ENCODE peak calls at places on chromosomes 3 and 15, in ten cellular contexts. One of them, this sample, is unnamed.

GRCh38 chr3:6260551-6261191 is 600.2 kb upstream of the GRM7 start:
- DNase-seq in T-helper 17 cell: no peak
- DNase-seq in central memory CD4-positive, alpha-beta T cell: no peak
- DNase-seq in GM03348: no peak
- DNase-seq in pons: no peak
- DNase-seq in AML-193: no peak
- DNase-seq in HEK293T: no peak
- DNase-seq in fibroblast of lung: no peak
- DNase-seq in endothelial cell: no peak
- DNase-seq in activated CD4-positive, alpha-beta memory T cell treated with anti-CD3 and anti-CD28 coated beads, Interleukin-2, amount 10 ng/mL, durations not matched to agents 7 days and 5 days: no peak
- DNase-seq in this sample: no peak

GRCh38 chr3:4744405-4745239 is 234.6 kb upstream of the BHLHE40 start:
- DNase-seq in HEK293T: no peak
- DNase-seq in fibroblast of lung: peak; percentile 83
- DNase-seq in activated CD4-positive, alpha-beta memory T cell treated with anti-CD3 and anti-CD28 coated beads, Interleukin-2, amount 10 ng/mL, durations not matched to agents 7 days and 5 days: no peak
- DNase-seq in endothelial cell: no peak
- DNase-seq in T-helper 17 cell: no peak
- DNase-seq in pons: no peak
- DNase-seq in central memory CD4-positive, alpha-beta T cell: no peak
- DNase-seq in GM03348: peak; percentile 29
- DNase-seq in AML-193: no peak
- DNase-seq in this sample: peak; percentile 74

GRCh38 chr3:5036858-5037257 is 57.6 kb downstream of the BHLHE40 start:
- DNase-seq in AML-193: peak; percentile 53
- DNase-seq in T-helper 17 cell: no peak
- DNase-seq in HEK293T: no peak
- DNase-seq in fibroblast of lung: no peak
- DNase-seq in GM03348: no peak
- DNase-seq in endothelial cell: no peak
- DNase-seq in central memory CD4-positive, alpha-beta T cell: no peak
- DNase-seq in pons: no peak
- DNase-seq in activated CD4-positive, alpha-beta memory T cell treated with anti-CD3 and anti-CD28 coated beads, Interleukin-2, amount 10 ng/mL, durations not matched to agents 7 days and 5 days: no peak
- DNase-seq in this sample: no peak

GRCh38 chr3:24520941-24521305 is 26.3 kb upstream of the THRB start:
- DNase-seq in endothelial cell: no peak
- DNase-seq in T-helper 17 cell: no peak
- DNase-seq in fibroblast of lung: no peak
- DNase-seq in GM03348: no peak
- DNase-seq in central memory CD4-positive, alpha-beta T cell: no peak
- DNase-seq in AML-193: no peak
- DNase-seq in activated CD4-positive, alpha-beta memory T cell treated with anti-CD3 and anti-CD28 coated beads, Interleukin-2, amount 10 ng/mL, durations not matched to agents 7 days and 5 days: no peak
- DNase-seq in pons: peak; percentile 66
- DNase-seq in HEK293T: no peak
- DNase-seq in this sample: no peak

GRCh38 chr3:173007079-173007723 is 133.8 kb downstream of the SPATA16 start:
- DNase-seq in AML-193: no peak
- DNase-seq in endothelial cell: no peak
- DNase-seq in T-helper 17 cell: no peak
- DNase-seq in GM03348: no peak
- DNase-seq in HEK293T: no peak
- DNase-seq in fibroblast of lung: no peak
- DNase-seq in central memory CD4-positive, alpha-beta T cell: no peak
- DNase-seq in pons: no peak
- DNase-seq in activated CD4-positive, alpha-beta memory T cell treated with anti-CD3 and anti-CD28 coated beads, Interleukin-2, amount 10 ng/mL, durations not matched to agents 7 days and 5 days: no peak
- DNase-seq in this sample: no peak

GRCh38 chr3:48614044-48614443 is 4.6 kb upstream of the UQCRC1 start:
- DNase-seq in endothelial cell: no peak
- DNase-seq in pons: no peak
- DNase-seq in activated CD4-positive, alpha-beta memory T cell treated with anti-CD3 and anti-CD28 coated beads, Interleukin-2, amount 10 ng/mL, durations not matched to agents 7 days and 5 days: no peak
- DNase-seq in T-helper 17 cell: no peak
- DNase-seq in fibroblast of lung: peak; percentile 35
- DNase-seq in central memory CD4-positive, alpha-beta T cell: no peak
- DNase-seq in GM03348: peak; percentile 80
- DNase-seq in HEK293T: no peak
- DNase-seq in AML-193: peak; percentile 96
- DNase-seq in this sample: peak; percentile 91

GRCh38 chr3:145798691-145799550 is 362.1 kb downstream of the PLOD2 start:
- DNase-seq in activated CD4-positive, alpha-beta memory T cell treated with anti-CD3 and anti-CD28 coated beads, Interleukin-2, amount 10 ng/mL, durations not matched to agents 7 days and 5 days: no peak
- DNase-seq in endothelial cell: no peak
- DNase-seq in T-helper 17 cell: no peak
- DNase-seq in GM03348: no peak
- DNase-seq in pons: peak; percentile 5
- DNase-seq in fibroblast of lung: peak; percentile 12
- DNase-seq in AML-193: no peak
- DNase-seq in HEK293T: no peak
- DNase-seq in central memory CD4-positive, alpha-beta T cell: no peak
- DNase-seq in this sample: no peak

GRCh38 chr3:168414149-168414548 is 318.4 kb upstream of the GOLIM4 start:
- DNase-seq in activated CD4-positive, alpha-beta memory T cell treated with anti-CD3 and anti-CD28 coated beads, Interleukin-2, amount 10 ng/mL, durations not matched to agents 7 days and 5 days: no peak
- DNase-seq in AML-193: no peak
- DNase-seq in HEK293T: no peak
- DNase-seq in central memory CD4-positive, alpha-beta T cell: no peak
- DNase-seq in fibroblast of lung: no peak
- DNase-seq in endothelial cell: no peak
- DNase-seq in GM03348: no peak
- DNase-seq in T-helper 17 cell: no peak
- DNase-seq in pons: no peak
- DNase-seq in this sample: no peak

GRCh38 chr15:80577552-80578205 is 117.4 kb upstream of the ABHD17C start:
- DNase-seq in GM03348: no peak
- DNase-seq in T-helper 17 cell: no peak
- DNase-seq in endothelial cell: no peak
- DNase-seq in fibroblast of lung: no peak
- DNase-seq in central memory CD4-positive, alpha-beta T cell: no peak
- DNase-seq in activated CD4-positive, alpha-beta memory T cell treated with anti-CD3 and anti-CD28 coated beads, Interleukin-2, amount 10 ng/mL, durations not matched to agents 7 days and 5 days: no peak
- DNase-seq in HEK293T: no peak
- DNase-seq in pons: no peak
- DNase-seq in AML-193: no peak
- DNase-seq in this sample: no peak

GRCh38 chr3:21621396-21621695 is 129.7 kb downstream of the ZNF385D start:
- DNase-seq in central memory CD4-positive, alpha-beta T cell: no peak
- DNase-seq in endothelial cell: no peak
- DNase-seq in T-helper 17 cell: no peak
- DNase-seq in pons: no peak
- DNase-seq in activated CD4-positive, alpha-beta memory T cell treated with anti-CD3 and anti-CD28 coated beads, Interleukin-2, amount 10 ng/mL, durations not matched to agents 7 days and 5 days: no peak
- DNase-seq in fibroblast of lung: peak; percentile 81
- DNase-seq in GM03348: peak; percentile 13
- DNase-seq in AML-193: no peak
- DNase-seq in HEK293T: no peak
- DNase-seq in this sample: peak; percentile 33